ENCODE peak calls at places on chromosome 6, in eight cellular contexts. R is activated naive CD4-positive, alpha-beta T cell treated with anti-CD3 and anti-CD28 coated beads, Interleukin-2, amount 10 ng/mL, durations not matched to agents 7 days and 5 days; F is GM04503; Y is ascending aorta; Q is thoracic aorta; E is hypothalamus; S is SK-MEL-5; U is NCI-H187. Z is an unnamed sample.

GRCh38 chr6:21263531-21264287 is 329.8 kb upstream of the SOX4 start:
- DNase-seq in Q (no peak), S (no peak), R (no peak), Y (no peak), E (no peak), U (no peak), F (no peak), Z (peak)

GRCh38 chr6:168193816-168194701 is 115.0 kb upstream of the FRMD1 start:
- DNase-seq in Y (no peak), Q (no peak), U (no peak), E (no peak), S (no peak), F (no peak), R (no peak), Z (no peak)

GRCh38 chr6:145023116-145023726 is 712.1 kb downstream of the EPM2A start:
- DNase-seq in Y (no peak), Q (no peak), S (no peak), E (no peak), U (no peak), R (no peak), F (no peak), Z (no peak)

GRCh38 chr6:40791004-40791403 is 203.8 kb upstream of the LRFN2 start:
- DNase-seq in Q (no peak), R (no peak), S (no peak), E (no peak), U (no peak), Y (no peak), F (no peak), Z (no peak)

GRCh38 chr6:47180633-47181032 is 129.1 kb downstream of the TNFRSF21 start:
- DNase-seq in R (no peak), U (no peak), F (no peak), S (peak), E (no peak), Q (no peak), Y (no peak), Z (peak)

GRCh38 chr6:156191895-156192294 is 585.3 kb upstream of the ARID1B start:
- DNase-seq in E (no peak), U (no peak), Y (no peak), F (no peak), R (no peak), Q (no peak), S (no peak), Z (no peak)

GRCh38 chr6:36938536-36938935 is 16.0 kb upstream of the PI16 start:
- DNase-seq in F (peak), U (no peak), E (no peak), Y (no peak), S (no peak), Q (no peak), R (no peak), Z (peak)

GRCh38 chr6:37868447-37868825 is 48.9 kb downstream of the ZFAND3 start:
- DNase-seq in E (no peak), R (no peak), S (no peak), F (peak), U (no peak), Y (no peak), Q (no peak), Z (peak)

GRCh38 chr6:109187399-109188114 is 92.2 kb downstream of the CEP57L1 start:
- DNase-seq in U (peak), E (no peak), Q (no peak), F (no peak), Y (no peak), S (peak), R (peak), Z (peak)

GRCh38 chr6:70080443-70081062 is 214.2 kb downstream of the COL19A1 start:
- DNase-seq in Y (no peak), E (no peak), F (no peak), U (no peak), Q (no peak), S (no peak), R (no peak), Z (no peak)

GRCh38 chr6:38909020-38909730 is 139.4 kb upstream of the GLP1R start:
- DNase-seq in Y (no peak), R (no peak), S (no peak), Q (no peak), F (no peak), E (no peak), U (no peak), Z (no peak)

GRCh38 chr6:52227495-52227894 is 16.8 kb downstream of the IL17F start:
- DNase-seq in U (no peak), Y (no peak), F (no peak), E (no peak), S (no peak), R (peak), Q (no peak), Z (no peak)

GRCh38 chr6:69427882-69428281 is 368.9 kb downstream of the LMBRD1 start:
- DNase-seq in E (no peak), S (no peak), R (no peak), F (no peak), Q (no peak), U (no peak), Y (no peak), Z (no peak)

Z was measured in astrocyte of the spinal cord.